ENCODE peak calls at places on chromosomes 5 and 9, in seven cellular contexts. K is cardiac fibroblast, G is frontal cortex, J is GM04504, O is H7, L is GM13977, S is psoas muscle. A is an unnamed sample.

GRCh38 chr5:137448868-137449267 is 50.3 kb downstream of the SPOCK1 start:
- DNase-seq in K (no peak), G (no peak), J (no peak), O (no peak), L (no peak), S (no peak), A (no peak)

GRCh38 chr9:5492965-5493364 is 17.4 kb upstream of the PDCD1LG2 start:
- DNase-seq in K (no peak), G (no peak), J (no peak), O (no peak), L (no peak), S (no peak), A (no peak)

GRCh38 chr5:22899341-22899740 is 46.2 kb upstream of the CDH12 start:
- DNase-seq in K (no peak), G (no peak), J (no peak), O (no peak), L (no peak), S (no peak), A (no peak)

GRCh38 chr5:157468293-157468965 is 8.4 kb downstream of the NIPAL4 start:
- DNase-seq in K (no peak), G (no peak), J (no peak), O (no peak), L (no peak), S (no peak), A (no peak)

GRCh38 chr9:87276327-87276841 is 221.3 kb upstream of the DAPK1 start:
- DNase-seq in K (peak), G (no peak), J (no peak), O (no peak), L (no peak), S (no peak), A (no peak)

GRCh38 chr9:137057545-137057944 is 3.7 kb upstream of the ENTPD2 start:
- DNase-seq in K (no peak), G (no peak), J (no peak), O (no peak), L (no peak), S (no peak), A (no peak)

GRCh38 chr9:31671011-31671410 is 713.4 kb upstream of the ACO1 start:
- DNase-seq in K (no peak), G (no peak), J (no peak), O (no peak), L (no peak), S (no peak), A (no peak)

GRCh38 chr5:135038202-135038828 is 4.3 kb upstream of the PITX1 start:
- DNase-seq in K (no peak), G (no peak), J (no peak), O (peak), L (no peak), S (no peak), A (no peak)

GRCh38 chr9:17843236-17843635 is 264.4 kb downstream of the SH3GL2 start:
- DNase-seq in K (no peak), G (no peak), J (no peak), O (no peak), L (no peak), S (no peak), A (no peak)

GRCh38 chr9:16135916-16136315 is 583.1 kb downstream of the CCDC171 start:
- DNase-seq in K (no peak), G (no peak), J (no peak), O (no peak), L (no peak), S (no peak), A (no peak)

GRCh38 chr5:110770286-110770685 is 31.5 kb downstream of the SLC25A46 start:
- DNase-seq in K (no peak), G (no peak), J (no peak), O (no peak), L (no peak), S (no peak), A (no peak)

GRCh38 chr5:139569276-139569955 is 8.3 kb downstream of the UBE2D2 start:
- DNase-seq in K (no peak), G (no peak), J (no peak), O (no peak), L (no peak), S (no peak), A (no peak)

GRCh38 chr9:86201474-86202337 is 57.8 kb downstream of the C9orf153 start:
- DNase-seq in K (no peak), G (no peak), J (no peak), O (no peak), L (no peak), S (no peak), A (no peak)

GRCh38 chr5:154311362-154311761 is 120.8 kb downstream of the GALNT10 start:
- DNase-seq in K (no peak), G (no peak), J (no peak), O (no peak), L (peak), S (no peak), A (no peak)

GRCh38 chr9:119951591-119951990 is 582.4 kb upstream of the BRINP1 start:
- DNase-seq in K (no peak), G (no peak), J (no peak), O (no peak), L (no peak), S (no peak), A (no peak)

GRCh38 chr9:112271466-112272098 is 61.8 kb downstream of the PTBP3 start:
- DNase-seq in K (no peak), G (no peak), J (no peak), O (no peak), L (no peak), S (no peak), A (no peak)

GRCh38 chr9:8653855-8654254 is 854.3 kb upstream of the DMAC1 start:
- DNase-seq in K (peak), G (no peak), J (no peak), O (no peak), L (no peak), S (no peak), A (no peak)

GRCh38 chr5:151493599-151494136 is 46.3 kb downstream of the SLC36A1 start:
- DNase-seq in K (no peak), G (no peak), J (no peak), O (no peak), L (no peak), S (no peak), A (no peak)

GRCh38 chr5:51398875-51399635 is 15.8 kb downstream of the ISL1 start:
- DNase-seq in K (no peak), G (no peak), J (no peak), O (peak), L (no peak), S (no peak), A (no peak)

GRCh38 chr5:18745988-18746615 is 1111.8 kb downstream of the TAF11L14 start:
- DNase-seq in K (no peak), G (no peak), J (no peak), O (no peak), L (peak), S (no peak), A (peak)

GRCh38 chr9:101226803-101227202 is 158.0 kb downstream of the BAAT start:
- DNase-seq in K (no peak), G (no peak), J (no peak), O (no peak), L (no peak), S (no peak), A (no peak)

GRCh38 chr5:180313677-180314076 is 21.8 kb upstream of the MAPK9 start:
- DNase-seq in K (no peak), G (peak), J (no peak), O (peak), L (peak), S (no peak), A (no peak)

GRCh38 chr9:22111871-22112247 is 102.8 kb upstream of the CDKN2B start:
- DNase-seq in K (peak), G (no peak), J (peak), O (no peak), L (no peak), S (no peak), A (no peak)

GRCh38 chr5:34849253-34849652 is 10.3 kb downstream of the TTC23L start:
- DNase-seq in K (no peak), G (no peak), J (no peak), O (no peak), L (no peak), S (no peak), A (no peak)

GRCh38 chr5:122846051-122846567 is 696 bp downstream of the SNX24 start:
- DNase-seq in K (peak), G (no peak), J (no peak), O (peak), L (peak), S (no peak), A (no peak)

GRCh38 chr9:120742951-120743416 is 28.7 kb upstream of the MEGF9 start:
- DNase-seq in K (peak), G (peak), J (no peak), O (peak), L (peak), S (no peak), A (no peak)

GRCh38 chr5:40984884-40985283 is 75.6 kb downstream of the C7 start:
- DNase-seq in K (no peak), G (no peak), J (no peak), O (no peak), L (no peak), S (no peak), A (no peak)

GRCh38 chr9:112833081-112833480 is 57.6 kb downstream of the SLC46A2 start:
- DNase-seq in K (no peak), G (no peak), J (no peak), O (no peak), L (no peak), S (no peak), A (no peak)

GRCh38 chr5:178114325-178115135 is 1.2 kb downstream of the N4BP3 start:
- DNase-seq in K (no peak), G (no peak), J (no peak), O (no peak), L (peak), S (no peak), A (peak)

GRCh38 chr9:112945620-112946208 is 55.0 kb upstream of the SLC46A2 start:
- DNase-seq in K (no peak), G (no peak), J (no peak), O (peak), L (no peak), S (no peak), A (no peak)

GRCh38 chr5:91217859-91218258 is 165.3 kb downstream of the ARRDC3 start:
- DNase-seq in K (no peak), G (no peak), J (no peak), O (no peak), L (no peak), S (no peak), A (no peak)

GRCh38 chr5:6397536-6398269 is 19.4 kb upstream of the MED10 start:
- DNase-seq in K (no peak), G (no peak), J (no peak), O (no peak), L (no peak), S (no peak), A (no peak)